ENCODE peak calls at places on chromosomes 1 and 21, in four cellular contexts. One of them, this sample, is unnamed.

GRCh38 chr1:192805832-192806323 is 3.0 kb upstream of the RGS2 start:
- DNase-seq in testis: no peak
- DNase-seq in HT1080: peak
- DNase-seq in cardiac fibroblast: peak
- DNase-seq in this sample: peak

GRCh38 chr1:182615468-182616129 is 11.4 kb upstream of the RGS16 start:
- DNase-seq in testis: peak
- DNase-seq in HT1080: no peak
- DNase-seq in cardiac fibroblast: no peak
- DNase-seq in this sample: peak

GRCh38 chr1:167703557-167703956 is 18.2 kb upstream of the MPZL1 start:
- DNase-seq in testis: no peak
- DNase-seq in HT1080: no peak
- DNase-seq in cardiac fibroblast: no peak
- DNase-seq in this sample: no peak

GRCh38 chr1:162873671-162874666 is 13.0 kb upstream of the CCDC190 start:
- DNase-seq in testis: no peak
- DNase-seq in HT1080: peak
- DNase-seq in cardiac fibroblast: peak
- DNase-seq in this sample: peak

GRCh38 chr1:33724348-33724747 is 139.5 kb upstream of the HMGB4 start:
- DNase-seq in testis: peak
- DNase-seq in HT1080: no peak
- DNase-seq in cardiac fibroblast: no peak
- DNase-seq in this sample: no peak

GRCh38 chr1:194069831-194070218 is 883.4 kb upstream of the B3GALT2 start:
- DNase-seq in testis: no peak
- DNase-seq in HT1080: no peak
- DNase-seq in cardiac fibroblast: no peak
- DNase-seq in this sample: no peak

GRCh38 chr1:214044438-214045214 is 56.9 kb downstream of the PROX1 start:
- DNase-seq in testis: no peak
- DNase-seq in HT1080: no peak
- DNase-seq in cardiac fibroblast: no peak
- DNase-seq in this sample: no peak

GRCh38 chr1:172497230-172497629 is 35.7 kb upstream of the SUCO start:
- DNase-seq in testis: no peak
- DNase-seq in HT1080: no peak
- DNase-seq in cardiac fibroblast: no peak
- DNase-seq in this sample: peak

GRCh38 chr1:172885976-172886375 is 164.8 kb downstream of the TNFSF18 start:
- DNase-seq in testis: no peak
- DNase-seq in HT1080: no peak
- DNase-seq in cardiac fibroblast: no peak
- DNase-seq in this sample: no peak

GRCh38 chr1:5731110-5731423 is 261.2 kb downstream of the NPHP4 start:
- DNase-seq in testis: no peak
- DNase-seq in HT1080: no peak
- DNase-seq in cardiac fibroblast: no peak
- DNase-seq in this sample: no peak

GRCh38 chr21:44990921-44991320 is 51.1 kb downstream of the SLX9 start:
- DNase-seq in testis: no peak
- DNase-seq in HT1080: no peak
- DNase-seq in cardiac fibroblast: no peak
- DNase-seq in this sample: no peak

GRCh38 chr1:45530632-45531135 is 9.0 kb upstream of the PRDX1 start:
- DNase-seq in testis: no peak
- DNase-seq in HT1080: no peak
- DNase-seq in cardiac fibroblast: no peak
- DNase-seq in this sample: no peak

GRCh38 chr1:75502776-75503175 is 108.1 kb downstream of the SLC44A5 start:
- DNase-seq in testis: no peak
- DNase-seq in HT1080: peak
- DNase-seq in cardiac fibroblast: peak
- DNase-seq in this sample: peak

GRCh38 chr1:94862718-94863117 is 42.6 kb downstream of the SLC44A3 start:
- DNase-seq in testis: no peak
- DNase-seq in HT1080: no peak
- DNase-seq in cardiac fibroblast: no peak
- DNase-seq in this sample: no peak

GRCh38 chr1:212606042-212606733 is 2.4 kb upstream of the ATF3 start:
- DNase-seq in testis: no peak
- DNase-seq in HT1080: no peak
- DNase-seq in cardiac fibroblast: no peak
- DNase-seq in this sample: no peak

GRCh38 chr1:23423415-23424170 is 955 bp downstream of the TCEA3 start:
- DNase-seq in testis: no peak
- DNase-seq in HT1080: no peak
- DNase-seq in cardiac fibroblast: no peak
- DNase-seq in this sample: no peak

GRCh38 chr1:206556748-206557635 is 49.7 kb downstream of the RASSF5 start:
- DNase-seq in testis: peak
- DNase-seq in HT1080: peak
- DNase-seq in cardiac fibroblast: peak
- DNase-seq in this sample: peak

GRCh38 chr1:176206006-176206960 is 803 bp downstream of the COP1 start:
- DNase-seq in testis: peak
- DNase-seq in HT1080: peak
- DNase-seq in cardiac fibroblast: peak
- DNase-seq in this sample: peak

GRCh38 chr1:43452789-43453441 is 816 bp downstream of the HYI start:
- DNase-seq in testis: peak
- DNase-seq in HT1080: peak
- DNase-seq in cardiac fibroblast: peak
- DNase-seq in this sample: peak

GRCh38 chr21:42107177-42107880 is 36.2 kb downstream of the UMODL1 start:
- DNase-seq in testis: no peak
- DNase-seq in HT1080: no peak
- DNase-seq in cardiac fibroblast: no peak
- DNase-seq in this sample: no peak

GRCh38 chr21:34596561-34597271 is 18.2 kb downstream of the RCAN1 start:
- DNase-seq in testis: no peak
- DNase-seq in HT1080: no peak
- DNase-seq in cardiac fibroblast: no peak
- DNase-seq in this sample: no peak

GRCh38 chr1:101566883-101567538 is 330.2 kb downstream of the S1PR1 start:
- DNase-seq in testis: no peak
- DNase-seq in HT1080: no peak
- DNase-seq in cardiac fibroblast: no peak
- DNase-seq in this sample: no peak

GRCh38 chr1:1058088-1058905 is 15.8 kb downstream of the RNF223 start:
- DNase-seq in testis: peak
- DNase-seq in HT1080: no peak
- DNase-seq in cardiac fibroblast: no peak
- DNase-seq in this sample: no peak

GRCh38 chr1:8516278-8516777 is 198.4 kb downstream of the SLC45A1 start:
- DNase-seq in testis: no peak
- DNase-seq in HT1080: no peak
- DNase-seq in cardiac fibroblast: no peak
- DNase-seq in this sample: no peak

GRCh38 chr1:171911506-171911905 is 70.2 kb downstream of the DNM3 start:
- DNase-seq in testis: no peak
- DNase-seq in HT1080: no peak
- DNase-seq in cardiac fibroblast: peak
- DNase-seq in this sample: no peak

GRCh38 chr1:185864889-185865288 is 130.7 kb downstream of the HMCN1 start:
- DNase-seq in testis: no peak
- DNase-seq in HT1080: peak
- DNase-seq in cardiac fibroblast: peak
- DNase-seq in this sample: peak

GRCh38 chr1:219092206-219092605 is 81.5 kb upstream of the LYPLAL1 start:
- DNase-seq in testis: no peak
- DNase-seq in HT1080: peak
- DNase-seq in cardiac fibroblast: peak
- DNase-seq in this sample: peak

GRCh38 chr1:240148333-240148732 is 56.6 kb downstream of the FMN2 start:
- DNase-seq in testis: no peak
- DNase-seq in HT1080: no peak
- DNase-seq in cardiac fibroblast: no peak
- DNase-seq in this sample: no peak

GRCh38 chr21:45109831-45110492 is 35.6 kb downstream of the ADARB1 start:
- DNase-seq in testis: no peak
- DNase-seq in HT1080: no peak
- DNase-seq in cardiac fibroblast: no peak
- DNase-seq in this sample: no peak

GRCh38 chr1:235703516-235703915 is 53.9 kb upstream of the GNG4 start:
- DNase-seq in testis: no peak
- DNase-seq in HT1080: peak
- DNase-seq in cardiac fibroblast: peak
- DNase-seq in this sample: peak

This sample was measured in iris pigment epithelial cell.